ENCODE peak calls at places on chromosomes 11 and 22, in four cellular contexts. X is heart right ventricle, V is gastrocnemius medialis, U is stomach. O is an unnamed sample.
A peak's percentile ranks its signal among the peaks of the same experiment; 100 is the strongest.

GRCh38 chr22:40121463-40121862 is 56.3 kb upstream of the TNRC6B start:
- DNase-seq in V (no peak), U (peak; percentile 27), X (no peak), O (no peak)

GRCh38 chr11:27459191-27459590 is 13.4 kb downstream of the LGR4 start:
- DNase-seq in V (no peak), X (no peak), U (no peak), O (no peak)

GRCh38 chr11:70225629-70226582 is 22.8 kb downstream of the FADD start:
- DNase-seq in V (no peak), U (peak; percentile 77), X (no peak), O (no peak)

GRCh38 chr11:71103266-71103665 is 149.1 kb downstream of the SHANK2 start:
- DNase-seq in V (no peak), U (peak; percentile 82), X (no peak), O (no peak)

GRCh38 chr11:45089251-45089650 is 57.2 kb upstream of the PRDM11 start:
- DNase-seq in X (peak; percentile 82), U (peak; percentile 33), V (peak; percentile 89), O (no peak)

GRCh38 chr11:12164061-12165014 is 53.9 kb downstream of the MICAL2 start:
- DNase-seq in X (no peak), V (no peak), U (no peak), O (no peak)

GRCh38 chr11:120682866-120683265 is 171.3 kb downstream of the GRIK4 start:
- DNase-seq in X (no peak), U (no peak), V (no peak), O (no peak)

GRCh38 chr11:63179446-63180068 is 35.5 kb upstream of the SLC22A24 start:
- DNase-seq in V (no peak), X (no peak), U (no peak), O (no peak)

GRCh38 chr22:41308544-41308947 is 7.2 kb downstream of the ZC3H7B start:
- DNase-seq in X (no peak), U (no peak), V (peak; percentile 8), O (no peak)

GRCh38 chr11:4025957-4026324 is 68.7 kb upstream of the RRM1 start:
- DNase-seq in X (no peak), V (no peak), U (no peak), O (no peak)

GRCh38 chr11:74397531-74398243 is 546 bp downstream of the PGM2L1 start:
- DNase-seq in V (no peak), U (peak; percentile 33), X (peak; percentile 42), O (peak; percentile 13)

GRCh38 chr11:74403607-74404006 is 5.4 kb upstream of the PGM2L1 start:
- DNase-seq in X (no peak), U (no peak), V (no peak), O (no peak)

DNA sequence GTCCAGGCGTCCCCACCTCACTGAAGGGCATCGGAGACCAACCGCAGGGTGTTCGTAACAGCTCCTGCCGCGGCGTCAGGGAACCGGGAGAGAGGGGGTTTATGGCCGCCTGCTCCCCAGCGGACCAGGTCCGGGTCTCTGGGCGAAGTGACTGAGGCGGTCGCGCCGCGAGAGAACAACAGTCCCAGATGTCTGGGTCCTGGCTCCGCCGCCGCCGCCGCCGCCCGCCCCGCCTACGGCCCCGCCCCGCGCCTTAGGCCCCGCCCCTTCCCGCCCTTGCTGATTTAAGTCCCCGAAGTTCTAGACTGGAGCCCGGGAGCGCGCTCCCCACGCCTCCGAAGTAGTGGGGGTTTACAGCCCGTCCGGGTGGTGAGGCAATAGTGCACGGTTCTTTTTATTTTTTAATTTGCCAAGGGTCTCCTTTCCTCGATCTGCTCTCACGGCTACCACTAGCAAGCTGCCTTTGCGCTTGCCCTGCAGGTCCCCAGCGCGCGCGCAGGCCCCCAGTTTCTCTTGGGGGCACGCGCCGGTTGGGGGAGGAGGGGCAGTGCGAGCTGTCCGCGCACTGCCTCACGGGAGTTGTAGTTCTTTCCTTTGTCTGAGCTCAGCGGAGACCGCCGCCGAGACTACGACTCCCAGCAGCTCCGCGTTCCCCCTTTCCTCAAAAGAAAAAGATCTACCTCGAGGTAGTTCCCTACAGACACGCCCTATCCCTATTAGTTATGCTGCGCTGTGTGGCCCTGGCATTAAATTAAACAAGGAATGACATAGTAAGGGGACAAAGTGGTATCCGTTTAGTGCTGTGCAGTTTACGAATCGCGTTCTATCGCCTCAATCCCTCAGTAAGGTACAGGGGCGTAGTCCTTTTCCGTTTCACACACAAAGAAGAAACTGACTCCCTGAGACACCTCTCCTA is at the start of gene PGM2L1:
- DNase-seq in V (peak; percentile 93), X (peak; percentile 90), U (peak; percentile 95), O (peak; percentile 92)
- TF ChIP-seq CTCF in V (no peak), X (no peak), U (no peak), O (no peak)

GRCh38 chr11:97764605-97765004 is 1256.1 kb upstream of the CNTN5 start:
- DNase-seq in U (no peak), V (no peak), X (no peak), O (no peak)
- H3K9me3 ChIP-seq in U (no peaks in the 10 kb centered on the region), V (no peaks in the 10 kb centered on the region), X (no peaks in the 10 kb centered on the region), O (no peaks in the 10 kb centered on the region)

GRCh38 chr11:78855146-78855545 is 280.5 kb upstream of the NARS2 start:
- DNase-seq in V (no peak), U (no peak), X (no peak), O (no peak)

GRCh38 chr11:78853521-78853920 is 278.9 kb upstream of the NARS2 start:
- DNase-seq in X (no peak), V (no peak), U (no peak), O (no peak)

GRCh38 chr11:78851883-78852586 is 277.4 kb upstream of the NARS2 start:
- DNase-seq in X (no peak), V (no peak), U (no peak), O (no peak)

GRCh38 chr11:78850078-78850477 is 275.4 kb upstream of the NARS2 start:
- DNase-seq in V (no peak), U (no peak), X (no peak), O (no peak)
- H3K27me3 ChIP-seq in V (no peaks in the 10 kb centered on the region), U (no peaks in the 10 kb centered on the region), X (peaks cover 4% of the 10 kb centered on the region), O (no peaks in the 10 kb centered on the region)

GRCh38 chr11:116733959-116734517 is 38.7 kb downstream of the BUD13 start:
- DNase-seq in V (no peak), U (no peak), X (no peak), O (no peak)

GRCh38 chr11:116732740-116733385 is 39.9 kb downstream of the BUD13 start:
- DNase-seq in V (no peak), U (peak; percentile 72), X (peak; percentile 44), O (peak; percentile 33)

GRCh38 chr11:116733386-116733755 is 39.4 kb downstream of the BUD13 start:
- DNase-seq in V (no peak), X (no peak), U (no peak), O (no peak)

GRCh38 chr11:116738975-116739374 is 33.8 kb downstream of the BUD13 start:
- DNase-seq in X (no peak), U (no peak), V (no peak), O (no peak)

GRCh38 chr11:116736763-116737162 is 36.0 kb downstream of the BUD13 start:
- DNase-seq in U (no peak), X (no peak), V (no peak), O (no peak)
- TF ChIP-seq CTCF in U (no peak), X (no peak), V (no peak), O (no peak)